ENCODE peak calls at places on chromosomes 3 and 15, in nine cellular contexts. X, Z, U, D, R, J, L, N and M are unnamed samples.

GRCh38 chr3:26652157-26652556 is 29.6 kb downstream of the LRRC3B start:
- DNase-seq in N (no peak), U (no peak), X (no peak), Z (no peak), J (peak; percentile 42), D (no peak), L (no peak), R (no peak), M (peak; percentile 30)

GRCh38 chr3:30625541-30626438 is 19.4 kb downstream of the TGFBR2 start:
- DNase-seq in Z (no peak), U (peak; percentile 92), X (no peak), R (peak; percentile 64), J (no peak), D (no peak), L (no peak), N (peak; percentile 84), M (no peak)

GRCh38 chr15:47288794-47289193 is 428.5 kb upstream of the SEMA6D start:
- DNase-seq in X (no peak), Z (no peak), N (no peak), U (no peak), J (no peak), D (no peak), L (no peak), R (no peak), M (no peak)

GRCh38 chr3:127652246-127652995 is 20.3 kb upstream of the ABTB1 start:
- DNase-seq in N (peak; percentile 56), U (peak; percentile 70), D (peak; percentile 49), J (peak; percentile 38), L (peak; percentile 44), Z (peak; percentile 20), R (peak; percentile 66), X (no peak), M (peak; percentile 30)

GRCh38 chr3:23324745-23325144 is 121.6 kb downstream of the UBE2E2 start:
- DNase-seq in N (peak; percentile 47), U (peak; percentile 63), Z (no peak), L (peak; percentile 7), J (no peak), R (peak; percentile 73), D (peak; percentile 17), X (no peak), M (peak; percentile 56)

GRCh38 chr3:37262816-37263393 is 88.5 kb upstream of the LRRFIP2 start:
- DNase-seq in X (no peak), Z (no peak), U (peak; percentile 62), R (no peak), J (no peak), L (no peak), N (peak; percentile 47), D (peak; percentile 26), M (no peak)

GRCh38 chr3:8724108-8724752 is 9.4 kb upstream of the CAV3 start:
- DNase-seq in L (no peak), N (no peak), U (no peak), R (no peak), Z (no peak), X (no peak), J (no peak), D (peak; percentile 82), M (no peak)

GRCh38 chr3:195764961-195765706 is 44.4 kb downstream of the MUC20 start:
- DNase-seq in U (no peak), Z (no peak), R (no peak), N (no peak), X (no peak), L (peak; percentile 24), D (no peak), J (no peak), M (peak; percentile 5)

GRCh38 chr3:88334187-88334868 is 184.6 kb downstream of the C3orf38 start:
- DNase-seq in D (no peak), N (peak; percentile 1), Z (no peak), U (peak; percentile 48), J (no peak), L (no peak), R (peak; percentile 55), X (no peak), M (no peak)

GRCh38 chr3:42700366-42701288 is 2.0 kb downstream of the HHATL start:
- DNase-seq in L (no peak), J (no peak), N (no peak), R (no peak), U (no peak), Z (no peak), X (no peak), D (no peak), M (no peak)

GRCh38 chr3:17752441-17752840 is 10.0 kb upstream of the TBC1D5 start:
- DNase-seq in Z (no peak), N (peak; percentile 36), J (no peak), R (no peak), X (no peak), D (no peak), U (no peak), L (no peak), M (no peak)

GRCh38 chr3:23198801-23199200 is 4.3 kb upstream of the UBE2E2 start:
- DNase-seq in N (peak; percentile 5), X (no peak), U (no peak), Z (no peak), R (no peak), D (no peak), J (no peak), L (no peak), M (no peak)

GRCh38 chr3:43273429-43273828 is 12.9 kb upstream of the SNRK start:
- DNase-seq in R (no peak), U (no peak), Z (no peak), L (no peak), D (no peak), X (no peak), J (no peak), N (no peak), M (no peak)

GRCh38 chr15:73165844-73166243 is 113.6 kb downstream of the NEO1 start:
- DNase-seq in J (no peak), R (no peak), U (no peak), L (no peak), Z (no peak), X (no peak), D (no peak), N (no peak), M (no peak)

GRCh38 chr3:36303286-36303685 is 77.0 kb upstream of the STAC start:
- DNase-seq in X (no peak), U (peak; percentile 7), L (no peak), D (no peak), J (no peak), N (no peak), R (no peak), Z (no peak), M (no peak)

GRCh38 chr3:52083556-52084087 is 27.3 kb upstream of the DUSP7 start:
- DNase-seq in D (no peak), U (no peak), R (no peak), J (no peak), Z (no peak), L (no peak), N (no peak), X (no peak), M (no peak)